ENCODE peak calls at places on chromosomes 11 and 22, in ten cellular contexts. J, O, G, B, E, I, Y, T, P and R are unnamed samples.

GRCh38 chr11:100851129-100851528 is 164.0 kb downstream of the ARHGAP42 start:
- DNase-seq in P (no peak), O (peak), T (no peak), Y (no peak), B (no peak), I (no peak), G (no peak), E (no peak), J (no peak), R (no peak)

GRCh38 chr11:36376888-36377758 is 81.0 kb downstream of the PRR5L start:
- DNase-seq in G (peak), Y (peak), P (no peak), E (no peak), J (peak), I (peak), B (no peak), T (peak), O (peak), R (peak)

GRCh38 chr22:22463855-22464540 is 44.5 kb downstream of the ZNF280B start:
- DNase-seq in G (peak), I (no peak), T (no peak), E (peak), P (peak), Y (peak), J (peak), B (peak), O (peak), R (no peak)

GRCh38 chr11:116962108-116962507 is 124.7 kb upstream of the APOA1 start:
- DNase-seq in J (no peak), G (no peak), P (no peak), T (no peak), E (no peak), B (no peak), Y (no peak), O (peak), I (no peak), R (no peak)

GRCh38 chr11:68593441-68593840 is 90.9 kb upstream of the GAL start:
- DNase-seq in T (no peak), O (no peak), Y (no peak), B (no peak), I (no peak), E (no peak), P (no peak), G (no peak), J (no peak), R (no peak)

GRCh38 chr11:96091476-96091875 is 167.6 kb upstream of the MTMR2 start:
- DNase-seq in I (no peak), T (no peak), E (no peak), P (no peak), B (no peak), O (peak), J (no peak), Y (no peak), G (no peak), R (no peak)

GRCh38 chr11:74085542-74085892 is 76.6 kb upstream of the UCP3 start:
- DNase-seq in B (no peak), I (no peak), G (no peak), J (no peak), Y (no peak), E (no peak), O (peak), T (peak), P (no peak), R (no peak)

GRCh38 chr11:5705688-5706087 is 16.1 kb downstream of the TRIM22 start:
- DNase-seq in E (no peak), I (no peak), T (no peak), J (no peak), Y (no peak), P (no peak), B (no peak), G (no peak), O (peak), R (no peak)

GRCh38 chr22:45914309-45914708 is 62.7 kb downstream of the WNT7B start:
- DNase-seq in P (no peak), B (no peak), Y (no peak), G (no peak), I (no peak), E (no peak), J (no peak), O (no peak), T (no peak), R (no peak)

GRCh38 chr11:116578971-116579687 is 193.7 kb downstream of the BUD13 start:
- DNase-seq in B (no peak), E (no peak), Y (no peak), P (no peak), I (no peak), G (no peak), O (no peak), J (no peak), T (no peak), R (no peak)

GRCh38 chr22:45738206-45738605 is 66.6 kb downstream of the ATXN10 start:
- DNase-seq in O (peak), P (no peak), T (no peak), E (no peak), J (no peak), Y (no peak), I (no peak), B (no peak), G (no peak), R (no peak)

GRCh38 chr11:101436511-101437142 is 147.2 kb downstream of the TRPC6 start:
- DNase-seq in I (no peak), E (no peak), O (peak), T (no peak), P (no peak), J (no peak), Y (no peak), G (peak), B (no peak), R (no peak)

GRCh38 chr11:67304511-67305113 is 1.3 kb downstream of the SSH3 start:
- DNase-seq in O (no peak), E (no peak), T (no peak), G (no peak), I (peak), J (no peak), P (no peak), Y (no peak), B (no peak), R (peak)

GRCh38 chr11:131624526-131624925 is 254.1 kb downstream of the NTM start:
- DNase-seq in G (no peak), O (peak), J (no peak), I (no peak), P (no peak), T (no peak), B (peak), E (no peak), Y (peak), R (no peak)

GRCh38 chr11:119065369-119065768 is 2.2 kb upstream of the VPS11 start:
- DNase-seq in I (no peak), J (no peak), Y (peak), P (no peak), T (no peak), O (peak), B (no peak), G (peak), E (peak), R (no peak)

GRCh38 chr22:39815882-39816395 is 77.6 kb downstream of the ENTHD1 start:
- DNase-seq in G (no peak), Y (no peak), O (no peak), E (no peak), J (no peak), T (no peak), B (no peak), P (no peak), I (no peak), R (no peak)

GRCh38 chr11:128772814-128773213 is 78.9 kb downstream of the FLI1 start:
- DNase-seq in T (peak), B (no peak), J (peak), G (no peak), E (peak), I (no peak), Y (no peak), O (no peak), P (no peak), R (peak)

GRCh38 chr11:132904566-132904965 is 627.7 kb downstream of the OPCML start:
- DNase-seq in G (no peak), E (no peak), Y (no peak), I (no peak), B (no peak), J (no peak), T (no peak), O (no peak), P (no peak), R (no peak)

GRCh38 chr11:121589946-121590537 is 137.3 kb upstream of the SORL1-AS1 start:
- DNase-seq in P (peak), G (no peak), E (no peak), Y (no peak), B (no peak), I (no peak), O (no peak), T (no peak), J (peak), R (no peak)

GRCh38 chr22:24265734-24266133 is 4.9 kb upstream of the SPECC1L start:
- DNase-seq in O (peak), P (no peak), Y (no peak), E (no peak), G (no peak), T (no peak), B (no peak), J (no peak), I (no peak), R (no peak)

GRCh38 chr11:2289859-2290258 is 11.9 kb downstream of the C11orf21 start:
- DNase-seq in Y (no peak), O (no peak), T (no peak), I (peak), B (no peak), E (no peak), G (no peak), J (no peak), P (no peak), R (peak)

GRCh38 chr11:124108158-124108557 is 7.1 kb upstream of the VWA5A start:
- DNase-seq in O (peak), J (no peak), G (no peak), Y (no peak), T (no peak), E (no peak), P (no peak), B (no peak), I (no peak), R (no peak)

GRCh38 chr11:66268953-66269906 is 791 bp downstream of the RAB1B start:
- DNase-seq in J (no peak), E (no peak), B (no peak), G (peak), P (no peak), Y (peak), O (peak), I (no peak), T (peak), R (no peak)

GRCh38 chr11:108496643-108497256 is 1.4 kb downstream of the POGLUT3 start:
- DNase-seq in B (no peak), T (no peak), I (no peak), J (no peak), G (no peak), O (peak), E (no peak), P (no peak), Y (no peak), R (no peak)

GRCh38 chr22:49975543-49976389 is 15.2 kb downstream of the PIM3 start:
- DNase-seq in Y (no peak), B (no peak), J (peak), I (peak), E (peak), O (no peak), G (no peak), P (no peak), T (peak), R (peak)

GRCh38 chr11:86459682-86460460 is 85.2 kb downstream of the CCDC81 start:
- DNase-seq in O (peak), E (no peak), T (no peak), P (no peak), I (peak), B (no peak), Y (peak), J (no peak), G (no peak), R (peak)

GRCh38 chr11:84165139-84165538 is 879.0 kb upstream of the CCDC90B start:
- DNase-seq in I (no peak), P (no peak), G (no peak), B (no peak), Y (no peak), T (no peak), O (no peak), E (no peak), J (no peak), R (no peak)

GRCh38 chr11:86515297-86516094 is 140.8 kb downstream of the CCDC81 start:
- DNase-seq in P (no peak), I (no peak), E (no peak), J (no peak), Y (peak), G (peak), O (peak), B (peak), T (no peak), R (no peak)

GRCh38 chr11:60305906-60306619 is 21.0 kb upstream of the MS4A6E start:
- DNase-seq in J (no peak), B (no peak), I (no peak), G (no peak), O (no peak), Y (no peak), E (no peak), P (no peak), T (no peak), R (no peak)

GRCh38 chr22:47919893-47920292 is 1157.4 kb downstream of the TBC1D22A start:
- DNase-seq in P (no peak), O (no peak), Y (no peak), I (no peak), J (no peak), G (no peak), B (no peak), E (no peak), T (no peak), R (no peak)

GRCh38 chr22:43693245-43693644 is 118.9 kb downstream of the EFCAB6 start:
- DNase-seq in Y (no peak), I (no peak), P (no peak), B (no peak), J (no peak), O (no peak), G (no peak), E (no peak), T (no peak), R (no peak)

GRCh38 chr22:36027579-36027959 is 1.1 kb downstream of the RBFOX2 start:
- DNase-seq in E (no peak), Y (peak), T (no peak), J (no peak), I (no peak), G (no peak), B (no peak), O (no peak), P (no peak), R (no peak)

GRCh38 chr11:67269401-67270255 is 3.4 kb downstream of the GRK2 start:
- DNase-seq in O (no peak), J (no peak), G (no peak), Y (no peak), I (peak), P (no peak), T (peak), B (no peak), E (no peak), R (peak)

GRCh38 chr22:37569009-37569920 is 9.0 kb downstream of the CDC42EP1 start:
- DNase-seq in P (no peak), I (no peak), G (no peak), J (no peak), T (peak), Y (no peak), O (no peak), B (no peak), E (no peak), R (no peak)

GRCh38 chr11:130449246-130449990 is 973 bp downstream of the ADAMTS15 start:
- DNase-seq in E (no peak), T (no peak), O (no peak), Y (peak), G (no peak), B (no peak), I (peak), P (no peak), J (no peak), R (peak)

GRCh38 chr22:22343603-22344276 is 99.2 kb downstream of the VPREB1 start:
- DNase-seq in I (no peak), E (no peak), Y (no peak), O (no peak), G (no peak), J (no peak), T (no peak), B (no peak), P (no peak), R (no peak)